ENCODE peak calls at places on chromosome 2, in four cellular contexts. One of them, this sample, is unnamed.

GRCh38 chr2:133477614-133477990 is 90.7 kb downstream of the NCKAP5 start:
- DNase-seq in GM23338: no peak
- DNase-seq in globus pallidus: no peak
- DNase-seq in GM12865: no peak
- DNase-seq in this sample: no peak

GRCh38 chr2:159140070-159140774 is 146.3 kb downstream of the WDSUB1 start:
- DNase-seq in GM23338: no peak
- DNase-seq in globus pallidus: no peak
- DNase-seq in GM12865: no peak
- DNase-seq in this sample: no peak

GRCh38 chr2:118112771-118113334 is 24.6 kb downstream of the INSIG2 start:
- DNase-seq in GM23338: no peak
- DNase-seq in globus pallidus: no peak
- DNase-seq in GM12865: no peak
- DNase-seq in this sample: no peak

GRCh38 chr2:228516019-228516418 is 334.5 kb upstream of the SPHKAP start:
- DNase-seq in GM23338: no peak
- DNase-seq in globus pallidus: no peak
- DNase-seq in GM12865: no peak
- DNase-seq in this sample: no peak

GRCh38 chr2:1824202-1824905 is 80.0 kb upstream of the PXDN start:
- DNase-seq in GM23338: no peak
- DNase-seq in globus pallidus: no peak
- DNase-seq in GM12865: no peak
- DNase-seq in this sample: no peak

GRCh38 chr2:172128484-172128883 is 25.8 kb upstream of the DLX2 start:
- DNase-seq in GM23338: no peak
- DNase-seq in globus pallidus: no peak
- DNase-seq in GM12865: no peak
- DNase-seq in this sample: no peak

GRCh38 chr2:45982096-45982495 is 315.1 kb upstream of the EPAS1 start:
- DNase-seq in GM23338: no peak
- DNase-seq in globus pallidus: no peak
- DNase-seq in GM12865: no peak
- DNase-seq in this sample: no peak

GRCh38 chr2:239587836-239588235 is 187.0 kb upstream of the HDAC4 start:
- DNase-seq in GM23338: no peak
- DNase-seq in globus pallidus: no peak
- DNase-seq in GM12865: no peak
- DNase-seq in this sample: no peak

GRCh38 chr2:203811491-203812221 is 55.9 kb upstream of the CTLA4 start:
- DNase-seq in GM23338: no peak
- DNase-seq in globus pallidus: no peak
- DNase-seq in GM12865: peak
- DNase-seq in this sample: no peak

GRCh38 chr2:170525566-170525900 is 189.6 kb upstream of the SP5 start:
- DNase-seq in GM23338: no peak
- DNase-seq in globus pallidus: peak
- DNase-seq in GM12865: no peak
- DNase-seq in this sample: no peak

GRCh38 chr2:8606226-8606625 is 75.6 kb upstream of the ID2 start:
- DNase-seq in GM23338: no peak
- DNase-seq in globus pallidus: no peak
- DNase-seq in GM12865: peak
- DNase-seq in this sample: no peak

GRCh38 chr2:159164457-159164894 is 122.0 kb downstream of the WDSUB1 start:
- DNase-seq in GM23338: no peak
- DNase-seq in globus pallidus: no peak
- DNase-seq in GM12865: no peak
- DNase-seq in this sample: no peak

GRCh38 chr2:162301151-162301804 is 17.2 kb downstream of the IFIH1 start:
- DNase-seq in GM23338: peak
- DNase-seq in globus pallidus: peak
- DNase-seq in GM12865: peak
- DNase-seq in this sample: peak

GRCh38 chr2:166573393-166573792 is 79.3 kb upstream of the SCN7A start:
- DNase-seq in GM23338: peak
- DNase-seq in globus pallidus: no peak
- DNase-seq in GM12865: no peak
- DNase-seq in this sample: no peak

GRCh38 chr2:70942900-70943871 is 7.5 kb downstream of the ATP6V1B1 start:
- DNase-seq in GM23338: no peak
- DNase-seq in globus pallidus: no peak
- DNase-seq in GM12865: no peak
- DNase-seq in this sample: no peak

GRCh38 chr2:237652181-237652580 is 24.8 kb downstream of the LRRFIP1 start:
- DNase-seq in GM23338: no peak
- DNase-seq in globus pallidus: no peak
- DNase-seq in GM12865: no peak
- DNase-seq in this sample: no peak

GRCh38 chr2:28406276-28407096 is 13.8 kb downstream of the FOSL2 start:
- DNase-seq in GM23338: no peak
- DNase-seq in globus pallidus: no peak
- DNase-seq in GM12865: no peak
- DNase-seq in this sample: no peak

GRCh38 chr2:173657996-173658717 is 303.5 kb downstream of the CDCA7 start:
- DNase-seq in GM23338: no peak
- DNase-seq in globus pallidus: no peak
- DNase-seq in GM12865: no peak
- DNase-seq in this sample: no peak

GRCh38 chr2:70132244-70133126 is 45.2 kb downstream of the PCBP1 start:
- DNase-seq in GM23338: no peak
- DNase-seq in globus pallidus: peak
- DNase-seq in GM12865: peak
- DNase-seq in this sample: peak

GRCh38 chr2:45184606-45185005 is 175.4 kb upstream of the SIX2 start:
- DNase-seq in GM23338: no peak
- DNase-seq in globus pallidus: no peak
- DNase-seq in GM12865: no peak
- DNase-seq in this sample: no peak

GRCh38 chr2:49306925-49307324 is 152.6 kb upstream of the FSHR start:
- DNase-seq in GM23338: no peak
- DNase-seq in globus pallidus: no peak
- DNase-seq in GM12865: no peak
- DNase-seq in this sample: no peak

GRCh38 chr2:95061119-95061512 is 35.6 kb downstream of the MAL start:
- DNase-seq in GM23338: no peak
- DNase-seq in globus pallidus: no peak
- DNase-seq in GM12865: no peak
- DNase-seq in this sample: no peak

GRCh38 chr2:176961759-176962158 is 250.8 kb upstream of the HNRNPA3 start:
- DNase-seq in GM23338: peak
- DNase-seq in globus pallidus: no peak
- DNase-seq in GM12865: no peak
- DNase-seq in this sample: no peak

GRCh38 chr2:168438553-168438952 is 17.5 kb upstream of the CERS6 start:
- DNase-seq in GM23338: no peak
- DNase-seq in globus pallidus: no peak
- DNase-seq in GM12865: no peak
- DNase-seq in this sample: no peak

GRCh38 chr2:238302076-238302475 is 13.7 kb upstream of the PER2 start:
- DNase-seq in GM23338: no peak
- DNase-seq in globus pallidus: no peak
- DNase-seq in GM12865: no peak
- DNase-seq in this sample: no peak

GRCh38 chr2:666441-666840 is 10.8 kb downstream of the TMEM18 start:
- DNase-seq in GM23338: no peak
- DNase-seq in globus pallidus: no peak
- DNase-seq in GM12865: no peak
- DNase-seq in this sample: no peak

GRCh38 chr2:208250401-208250800 is 4.5 kb downstream of the IDH1 start:
- DNase-seq in GM23338: no peak
- DNase-seq in globus pallidus: no peak
- DNase-seq in GM12865: no peak
- DNase-seq in this sample: no peak

GRCh38 chr2:1995584-1995983 is 251.3 kb upstream of the PXDN start:
- DNase-seq in GM23338: no peak
- DNase-seq in globus pallidus: no peak
- DNase-seq in GM12865: no peak
- DNase-seq in this sample: no peak

GRCh38 chr2:208722737-208723136 is 316.1 kb downstream of the PTH2R start:
- DNase-seq in GM23338: no peak
- DNase-seq in globus pallidus: no peak
- DNase-seq in GM12865: no peak
- DNase-seq in this sample: no peak

GRCh38 chr2:43124667-43125057 is 101.7 kb downstream of the ZFP36L2 start:
- DNase-seq in GM23338: no peak
- DNase-seq in globus pallidus: no peak
- DNase-seq in GM12865: no peak
- DNase-seq in this sample: no peak

GRCh38 chr2:120976501-120977307 is 241.0 kb downstream of the GLI2 start:
- DNase-seq in GM23338: no peak
- DNase-seq in globus pallidus: no peak
- DNase-seq in GM12865: no peak
- DNase-seq in this sample: no peak

GRCh38 chr2:8586397-8587051 is 95.3 kb upstream of the ID2 start:
- DNase-seq in GM23338: no peak
- DNase-seq in globus pallidus: no peak
- DNase-seq in GM12865: no peak
- DNase-seq in this sample: no peak

GRCh38 chr2:97716695-97717617 is 3.6 kb downstream of the ZAP70 start:
- DNase-seq in GM23338: no peak
- DNase-seq in globus pallidus: no peak
- DNase-seq in GM12865: no peak
- DNase-seq in this sample: no peak

GRCh38 chr2:33298233-33298632 is 178.2 kb upstream of the RASGRP3 start:
- DNase-seq in GM23338: no peak
- DNase-seq in globus pallidus: no peak
- DNase-seq in GM12865: no peak
- DNase-seq in this sample: no peak

This sample was measured in GM13976.